ENCODE peak calls at places on chromosomes 7 and 10, in nine cellular contexts. S is mammary epithelial cell, F is aorta, K is adrenal gland, R is left ventricle myocardium inferior, H is thyroid gland, O is IMR-90, A is endothelial cell of umbilical vein, Z is right lobe of liver. W is an unnamed sample.

GRCh38 chr10:84176351-84176750 is 2.8 kb downstream of the GPR15LG start:
- DNase-seq in S (no peak), F (no peak), K (no peak), R (no peak), H (no peak), O (no peak), A (no peak), Z (no peak), W (no peak)

GRCh38 chr10:944034-944831 is 12.7 kb upstream of the LARP4B start:
- DNase-seq in S (peak; percentile 59), F (no peak), K (peak; percentile 65), R (peak; percentile 59), H (peak; percentile 14), O (peak; percentile 25), A (peak; percentile 88), Z (peak; percentile 53), W (peak; percentile 90)

GRCh38 chr10:59896186-59896585 is 10.2 kb downstream of the CCDC6 start:
- DNase-seq in S (no peak), F (no peak), K (no peak), R (no peak), H (no peak), O (no peak), A (no peak), Z (no peak), W (no peak)

GRCh38 chr10:78974409-78975317 is 94.1 kb upstream of the ZMIZ1 start:
- DNase-seq in S (peak; percentile 89), F (peak; percentile 88), K (peak; percentile 87), R (peak; percentile 39), H (peak; percentile 41), O (peak; percentile 94), A (peak; percentile 94), Z (no peak), W (peak; percentile 77)

GRCh38 chr7:21338728-21339164 is 89.1 kb upstream of the SP4 start:
- DNase-seq in S (no peak), F (no peak), K (no peak), R (no peak), H (no peak), O (no peak), A (peak; percentile 77), Z (no peak), W (no peak)

GRCh38 chr10:58350619-58351323 is 16.0 kb downstream of the UBE2D1 start:
- DNase-seq in S (no peak), F (no peak), K (no peak), R (no peak), H (no peak), O (peak; percentile 57), A (no peak), Z (no peak), W (no peak)

GRCh38 chr10:60430017-60430416 is 40.3 kb upstream of the ANK3 start:
- DNase-seq in S (peak; percentile 61), F (no peak), K (no peak), R (no peak), H (no peak), O (peak; percentile 82), A (peak; percentile 73), Z (no peak), W (no peak)

GRCh38 chr7:92709912-92710311 is 119.7 kb upstream of the FAM133B start:
- DNase-seq in S (no peak), F (no peak), K (no peak), R (no peak), H (no peak), O (no peak), A (no peak), Z (no peak), W (no peak)

GRCh38 chr10:132677096-132677904 is 108.6 kb downstream of the NKX6-2 start:
- DNase-seq in S (no peak), F (peak; percentile 44), K (no peak), R (no peak), H (no peak), O (no peak), A (no peak), Z (peak; percentile 37), W (peak; percentile 17)

GRCh38 chr10:127158663-127159062 is 37.7 kb downstream of the INSYN2A start:
- DNase-seq in S (no peak), F (no peak), K (no peak), R (no peak), H (no peak), O (peak; percentile 6), A (no peak), Z (no peak), W (no peak)

GRCh38 chr7:123941391-123942180 is 16.5 kb downstream of the SPAM1 start:
- DNase-seq in S (peak; percentile 5), F (no peak), K (no peak), R (no peak), H (no peak), O (no peak), A (no peak), Z (no peak), W (no peak)

GRCh38 chr7:148699024-148699771 is 495 bp downstream of the CUL1 start:
- DNase-seq in S (peak; percentile 64), F (peak; percentile 88), K (peak; percentile 60), R (peak; percentile 61), H (peak; percentile 53), O (peak; percentile 45), A (peak; percentile 56), Z (peak; percentile 84), W (peak; percentile 92)

GRCh38 chr10:51048792-51049191 is 25.5 kb upstream of the PRKG1 start:
- DNase-seq in S (no peak), F (no peak), K (no peak), R (no peak), H (no peak), O (no peak), A (no peak), Z (no peak), W (no peak)

DNA sequence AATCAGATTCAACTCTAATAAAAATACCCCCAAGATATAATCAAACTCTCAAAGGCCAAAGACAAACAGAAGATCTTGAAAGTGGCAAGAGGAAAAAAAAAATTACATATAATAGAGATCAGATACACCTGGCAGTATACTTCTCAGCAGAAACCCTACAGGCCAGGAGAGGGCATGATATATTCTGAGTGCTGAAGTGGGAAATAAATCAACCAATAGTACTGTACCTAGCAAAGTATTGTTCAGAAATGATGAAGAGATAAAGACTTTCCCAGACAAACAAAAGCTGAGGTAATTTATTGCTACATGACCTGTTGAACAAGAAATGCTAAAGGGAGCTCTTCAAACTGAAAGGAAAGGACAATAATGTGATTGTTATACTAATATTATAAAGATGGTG is 291.9 kb downstream of the SH2D4B start:
- DNase-seq in S (no peak), F (no peak), K (no peak), R (no peak), H (no peak), O (no peak), A (no peak), Z (no peak), W (no peak)
- H3K4me3 ChIP-seq in S (no peak overlapping the region), F (no peak overlapping the region), K (no peak overlapping the region), R (no peak overlapping the region), H (no peak overlapping the region), O (no peak overlapping the region), A (no peak overlapping the region), Z (no peak overlapping the region), W (no peak overlapping the region)

DNA sequence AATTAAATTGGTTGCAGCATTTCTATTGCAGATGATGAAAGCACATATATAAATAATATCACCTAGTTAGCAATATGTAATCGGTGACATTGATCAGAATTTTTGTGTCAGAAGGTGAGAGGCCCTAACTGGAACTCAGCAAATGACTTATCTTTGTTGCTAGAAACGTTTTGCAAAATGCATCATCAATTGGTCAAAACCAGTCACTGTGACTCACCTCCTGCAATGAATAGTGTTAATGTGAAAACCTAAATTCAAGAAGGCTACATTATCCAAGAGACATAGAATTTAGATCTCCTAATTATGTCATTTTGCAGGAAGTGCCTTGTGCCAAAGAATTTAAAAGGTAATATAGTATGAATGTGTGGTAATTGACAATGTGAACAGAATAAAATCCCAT is 9.8 kb upstream of the PNLIPRP3 start:
- DNase-seq in S (peak; percentile 90), F (no peak), K (no peak), R (no peak), H (no peak), O (no peak), A (no peak), Z (no peak), W (no peak)
- H3K27ac ChIP-seq in S (peak overlapping the region; percentile 95), F (no peak overlapping the region), K (no peak overlapping the region), R (no peak overlapping the region), H (no peak overlapping the region), O (no peak overlapping the region), A (no peak overlapping the region), Z (no peak overlapping the region), W (no peak overlapping the region)

DNA sequence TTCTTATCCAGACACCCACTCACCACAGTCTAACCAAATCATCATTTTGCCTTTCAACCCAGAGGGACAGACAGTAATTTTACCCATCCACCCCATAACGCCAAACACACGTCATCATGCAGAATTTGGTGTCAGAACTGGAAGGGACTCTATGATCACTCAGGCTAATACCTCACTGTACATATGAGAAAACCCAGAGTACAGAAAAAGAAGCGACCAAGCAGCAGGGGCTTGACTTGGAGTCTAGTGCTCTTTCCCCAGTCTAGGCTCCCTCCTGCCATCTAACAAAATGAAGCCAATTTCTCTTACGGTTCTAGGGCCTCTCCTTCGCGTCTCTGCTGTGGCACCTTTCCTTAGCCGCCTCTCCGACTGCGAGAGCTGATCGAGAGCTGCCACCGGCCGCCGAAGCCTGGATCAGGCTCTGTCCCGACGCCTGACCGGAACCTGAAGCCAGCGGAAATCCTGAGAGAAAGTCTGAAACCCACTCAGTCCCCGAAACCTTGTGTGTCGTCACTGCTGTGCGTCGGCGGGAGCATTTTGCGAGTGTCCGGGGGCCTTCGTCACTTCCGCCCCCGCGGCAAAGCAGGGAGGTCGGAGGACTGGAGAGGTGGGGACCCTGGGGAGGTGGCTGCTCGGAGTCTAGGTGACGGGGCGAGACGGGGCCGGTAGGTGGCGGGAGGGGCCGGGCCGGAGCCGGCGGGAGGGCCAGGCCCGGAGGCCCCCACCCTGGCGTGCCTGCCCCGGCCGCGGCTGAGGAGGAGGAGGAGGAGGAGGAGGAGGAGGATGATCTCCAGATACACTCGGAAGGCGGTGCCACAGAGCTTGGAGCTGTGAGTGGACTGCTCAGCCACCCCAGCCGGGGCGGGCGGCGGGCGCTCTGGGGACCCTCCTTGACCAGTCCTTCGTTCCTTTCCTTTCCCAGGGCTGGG is at the start of the genes ECD and FAM149B1:
- DNase-seq in S (peak; percentile 96), F (peak; percentile 98), K (peak; percentile 94), R (peak; percentile 94), H (peak; percentile 92), O (peak; percentile 94), A (peak; percentile 98), Z (peak; percentile 96), W (peak; percentile 96)
- H3K4me3 ChIP-seq in S (peak within 1 kb of the TSS; percentile 84), F (peak within 1 kb of the TSS; percentile 88), K (peak within 1 kb of the TSS; percentile 94), R (peak within 1 kb of the TSS; percentile 89), H (peak within 1 kb of the TSS; percentile 58), O (peak within 1 kb of the TSS; percentile 79), A (peak within 1 kb of the TSS; percentile 95), Z (peak within 1 kb of the TSS; percentile 80), W (peak within 1 kb of the TSS; percentile 77)

DNA sequence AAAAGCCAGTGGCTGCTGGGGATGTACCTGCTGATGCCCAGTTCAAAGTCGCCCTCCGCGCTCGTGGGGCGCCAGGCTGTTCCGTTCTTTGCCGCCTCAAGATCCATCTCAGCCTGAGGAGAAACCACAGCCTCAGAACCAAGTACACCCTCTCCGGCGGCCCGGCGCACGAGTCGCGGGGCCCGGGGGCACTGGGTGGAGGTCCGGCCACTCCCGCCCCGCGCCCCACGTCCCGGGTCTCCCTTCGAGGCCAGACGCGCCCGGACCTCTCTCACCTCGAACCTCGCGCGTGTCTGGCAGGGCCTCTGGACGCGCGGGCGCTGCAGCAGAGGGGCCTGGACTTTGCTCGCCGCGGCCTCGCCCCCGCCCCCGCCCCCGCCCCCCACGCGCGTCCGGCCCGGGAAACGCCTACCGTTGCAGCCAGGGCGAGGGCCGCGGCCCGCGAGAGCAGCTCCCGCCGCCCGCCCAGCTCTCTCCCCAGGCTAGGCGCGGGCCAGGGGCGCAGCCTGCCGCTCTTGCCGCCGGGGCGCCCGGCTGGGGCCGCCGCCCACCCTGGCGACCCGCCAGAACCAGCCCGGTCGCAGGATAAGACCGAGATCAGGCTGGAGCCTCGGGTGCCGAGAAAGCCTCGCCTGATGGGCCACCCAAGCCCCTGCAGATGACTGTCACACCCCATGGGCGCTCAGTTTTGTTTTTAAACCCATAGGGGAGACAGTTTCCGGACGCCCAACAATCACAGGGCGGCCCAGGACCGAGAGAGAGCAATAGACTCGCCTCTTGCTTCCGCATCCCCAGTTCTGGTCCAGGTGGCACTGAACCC is at the start of gene ABCB4:
- DNase-seq in S (no peak), F (peak; percentile 78), K (peak; percentile 23), R (peak; percentile 15), H (no peak), O (no peak), A (no peak), Z (peak; percentile 80), W (no peak)
- H3K27ac ChIP-seq in S (no peak within 1 kb of the TSS), F (peak within 1 kb of the TSS; percentile 82), K (no peak within 1 kb of the TSS), R (peak within 1 kb of the TSS; percentile 85), H (no peak within 1 kb of the TSS), O (no peak within 1 kb of the TSS), A (no peak within 1 kb of the TSS), Z (peak within 1 kb of the TSS; percentile 67), W (no peak within 1 kb of the TSS)

W was measured in upper lobe of left lung.